ENCODE peak calls at places on chromosomes 7 and 10, in nine cellular contexts. One of them, this sample, is unnamed.

GRCh38 chr7:139853576-139854511 is 24.8 kb downstream of the TBXAS1 start:
- DNase-seq in brain pericyte: no peak
- DNase-seq in activated CD4-positive, alpha-beta T cell treated with anti-CD3 and anti-CD28 coated beads, Interleukin-2, amount 10 ng/mL, durations not matched to agents 7 days and 5 days: no peak
- DNase-seq in CD8-positive, alpha-beta T cell: no peak
- DNase-seq in smooth muscle cell of the brain vasculature: peak; percentile 49
- DNase-seq in Right ventricle myocardium superior: no peak
- DNase-seq in EL: peak; percentile 25
- DNase-seq in cardiac fibroblast: peak; percentile 99
- DNase-seq in D341Med: no peak
- DNase-seq in this sample: no peak

GRCh38 chr7:104926905-104927454 is 87.0 kb upstream of the KMT2E start:
- DNase-seq in activated CD4-positive, alpha-beta T cell treated with anti-CD3 and anti-CD28 coated beads, Interleukin-2, amount 10 ng/mL, durations not matched to agents 7 days and 5 days: no peak
- DNase-seq in EL: no peak
- DNase-seq in smooth muscle cell of the brain vasculature: no peak
- DNase-seq in D341Med: no peak
- DNase-seq in brain pericyte: no peak
- DNase-seq in CD8-positive, alpha-beta T cell: no peak
- DNase-seq in cardiac fibroblast: no peak
- DNase-seq in Right ventricle myocardium superior: no peak
- DNase-seq in this sample: no peak

GRCh38 chr7:47882635-47883034 is 65.6 kb downstream of the PKD1L1 start:
- DNase-seq in CD8-positive, alpha-beta T cell: no peak
- DNase-seq in activated CD4-positive, alpha-beta T cell treated with anti-CD3 and anti-CD28 coated beads, Interleukin-2, amount 10 ng/mL, durations not matched to agents 7 days and 5 days: no peak
- DNase-seq in Right ventricle myocardium superior: no peak
- DNase-seq in cardiac fibroblast: no peak
- DNase-seq in smooth muscle cell of the brain vasculature: no peak
- DNase-seq in D341Med: no peak
- DNase-seq in brain pericyte: no peak
- DNase-seq in EL: no peak
- DNase-seq in this sample: no peak

GRCh38 chr7:45564886-45565455 is 9.2 kb upstream of the ADCY1 start:
- DNase-seq in cardiac fibroblast: no peak
- DNase-seq in activated CD4-positive, alpha-beta T cell treated with anti-CD3 and anti-CD28 coated beads, Interleukin-2, amount 10 ng/mL, durations not matched to agents 7 days and 5 days: no peak
- DNase-seq in smooth muscle cell of the brain vasculature: no peak
- DNase-seq in D341Med: no peak
- DNase-seq in brain pericyte: no peak
- DNase-seq in Right ventricle myocardium superior: no peak
- DNase-seq in EL: no peak
- DNase-seq in CD8-positive, alpha-beta T cell: no peak
- DNase-seq in this sample: no peak

GRCh38 chr10:119315128-119316001 is 108.0 kb downstream of the GRK5 start:
- DNase-seq in cardiac fibroblast: peak; percentile 95
- DNase-seq in CD8-positive, alpha-beta T cell: peak; percentile 45
- DNase-seq in brain pericyte: peak; percentile 74
- DNase-seq in EL: peak; percentile 94
- DNase-seq in Right ventricle myocardium superior: peak; percentile 65
- DNase-seq in D341Med: no peak
- DNase-seq in activated CD4-positive, alpha-beta T cell treated with anti-CD3 and anti-CD28 coated beads, Interleukin-2, amount 10 ng/mL, durations not matched to agents 7 days and 5 days: peak; percentile 59
- DNase-seq in smooth muscle cell of the brain vasculature: peak; percentile 78
- DNase-seq in this sample: no peak

GRCh38 chr10:97827778-97828291 is 21.8 kb upstream of the GOLGA7B start:
- DNase-seq in brain pericyte: no peak
- DNase-seq in cardiac fibroblast: no peak
- DNase-seq in activated CD4-positive, alpha-beta T cell treated with anti-CD3 and anti-CD28 coated beads, Interleukin-2, amount 10 ng/mL, durations not matched to agents 7 days and 5 days: no peak
- DNase-seq in CD8-positive, alpha-beta T cell: no peak
- DNase-seq in Right ventricle myocardium superior: no peak
- DNase-seq in D341Med: no peak
- DNase-seq in EL: peak; percentile 75
- DNase-seq in smooth muscle cell of the brain vasculature: no peak
- DNase-seq in this sample: no peak

GRCh38 chr7:92680458-92680857 is 90.3 kb upstream of the FAM133B start:
- DNase-seq in cardiac fibroblast: peak; percentile 27
- DNase-seq in smooth muscle cell of the brain vasculature: peak; percentile 37
- DNase-seq in Right ventricle myocardium superior: no peak
- DNase-seq in activated CD4-positive, alpha-beta T cell treated with anti-CD3 and anti-CD28 coated beads, Interleukin-2, amount 10 ng/mL, durations not matched to agents 7 days and 5 days: no peak
- DNase-seq in CD8-positive, alpha-beta T cell: no peak
- DNase-seq in D341Med: no peak
- DNase-seq in brain pericyte: peak; percentile 56
- DNase-seq in EL: peak; percentile 48
- DNase-seq in this sample: no peak

GRCh38 chr7:92788559-92789183 is 47.7 kb downstream of the CDK6 start:
- DNase-seq in D341Med: no peak
- DNase-seq in EL: no peak
- DNase-seq in cardiac fibroblast: no peak
- DNase-seq in Right ventricle myocardium superior: no peak
- DNase-seq in activated CD4-positive, alpha-beta T cell treated with anti-CD3 and anti-CD28 coated beads, Interleukin-2, amount 10 ng/mL, durations not matched to agents 7 days and 5 days: no peak
- DNase-seq in brain pericyte: no peak
- DNase-seq in CD8-positive, alpha-beta T cell: no peak
- DNase-seq in smooth muscle cell of the brain vasculature: no peak
- DNase-seq in this sample: no peak

GRCh38 chr7:54187886-54188518 is 354.2 kb upstream of the VSTM2A start:
- DNase-seq in cardiac fibroblast: no peak
- DNase-seq in Right ventricle myocardium superior: no peak
- DNase-seq in CD8-positive, alpha-beta T cell: no peak
- DNase-seq in EL: no peak
- DNase-seq in brain pericyte: no peak
- DNase-seq in activated CD4-positive, alpha-beta T cell treated with anti-CD3 and anti-CD28 coated beads, Interleukin-2, amount 10 ng/mL, durations not matched to agents 7 days and 5 days: no peak
- DNase-seq in D341Med: no peak
- DNase-seq in smooth muscle cell of the brain vasculature: no peak
- DNase-seq in this sample: no peak

GRCh38 chr10:924524-924859 is 7.0 kb downstream of the LARP4B start:
- DNase-seq in activated CD4-positive, alpha-beta T cell treated with anti-CD3 and anti-CD28 coated beads, Interleukin-2, amount 10 ng/mL, durations not matched to agents 7 days and 5 days: no peak
- DNase-seq in smooth muscle cell of the brain vasculature: no peak
- DNase-seq in Right ventricle myocardium superior: no peak
- DNase-seq in brain pericyte: no peak
- DNase-seq in CD8-positive, alpha-beta T cell: no peak
- DNase-seq in cardiac fibroblast: no peak
- DNase-seq in EL: no peak
- DNase-seq in D341Med: no peak
- DNase-seq in this sample: no peak

GRCh38 chr7:87129836-87130235 is 22.4 kb upstream of the DMTF1 start:
- DNase-seq in cardiac fibroblast: no peak
- DNase-seq in brain pericyte: no peak
- DNase-seq in Right ventricle myocardium superior: no peak
- DNase-seq in activated CD4-positive, alpha-beta T cell treated with anti-CD3 and anti-CD28 coated beads, Interleukin-2, amount 10 ng/mL, durations not matched to agents 7 days and 5 days: no peak
- DNase-seq in EL: no peak
- DNase-seq in CD8-positive, alpha-beta T cell: no peak
- DNase-seq in smooth muscle cell of the brain vasculature: no peak
- DNase-seq in D341Med: no peak
- DNase-seq in this sample: no peak

GRCh38 chr10:45181483-45181882 is 133.9 kb downstream of the OR13A1 start:
- DNase-seq in D341Med: no peak
- DNase-seq in smooth muscle cell of the brain vasculature: no peak
- DNase-seq in cardiac fibroblast: peak; percentile 55
- DNase-seq in Right ventricle myocardium superior: peak; percentile 51
- DNase-seq in EL: peak; percentile 39
- DNase-seq in CD8-positive, alpha-beta T cell: no peak
- DNase-seq in brain pericyte: no peak
- DNase-seq in activated CD4-positive, alpha-beta T cell treated with anti-CD3 and anti-CD28 coated beads, Interleukin-2, amount 10 ng/mL, durations not matched to agents 7 days and 5 days: no peak
- DNase-seq in this sample: no peak

GRCh38 chr7:127935847-127936376 is 95.3 kb downstream of the LRRC4 start:
- DNase-seq in activated CD4-positive, alpha-beta T cell treated with anti-CD3 and anti-CD28 coated beads, Interleukin-2, amount 10 ng/mL, durations not matched to agents 7 days and 5 days: no peak
- DNase-seq in CD8-positive, alpha-beta T cell: no peak
- DNase-seq in D341Med: no peak
- DNase-seq in cardiac fibroblast: no peak
- DNase-seq in smooth muscle cell of the brain vasculature: no peak
- DNase-seq in EL: no peak
- DNase-seq in Right ventricle myocardium superior: no peak
- DNase-seq in brain pericyte: no peak
- DNase-seq in this sample: no peak

GRCh38 chr10:103021897-103022286 is 103.8 kb downstream of the CNNM2 start:
- DNase-seq in CD8-positive, alpha-beta T cell: no peak
- DNase-seq in activated CD4-positive, alpha-beta T cell treated with anti-CD3 and anti-CD28 coated beads, Interleukin-2, amount 10 ng/mL, durations not matched to agents 7 days and 5 days: no peak
- DNase-seq in smooth muscle cell of the brain vasculature: no peak
- DNase-seq in D341Med: no peak
- DNase-seq in Right ventricle myocardium superior: no peak
- DNase-seq in EL: no peak
- DNase-seq in cardiac fibroblast: peak; percentile 27
- DNase-seq in brain pericyte: no peak
- DNase-seq in this sample: no peak

GRCh38 chr10:114328278-114328812 is 76.0 kb downstream of the AFAP1L2 start:
- DNase-seq in brain pericyte: no peak
- DNase-seq in Right ventricle myocardium superior: no peak
- DNase-seq in smooth muscle cell of the brain vasculature: no peak
- DNase-seq in CD8-positive, alpha-beta T cell: no peak
- DNase-seq in activated CD4-positive, alpha-beta T cell treated with anti-CD3 and anti-CD28 coated beads, Interleukin-2, amount 10 ng/mL, durations not matched to agents 7 days and 5 days: no peak
- DNase-seq in D341Med: no peak
- DNase-seq in EL: no peak
- DNase-seq in cardiac fibroblast: no peak
- DNase-seq in this sample: no peak

GRCh38 chr10:15197911-15198310 is 29.4 kb upstream of the NMT2 start:
- DNase-seq in activated CD4-positive, alpha-beta T cell treated with anti-CD3 and anti-CD28 coated beads, Interleukin-2, amount 10 ng/mL, durations not matched to agents 7 days and 5 days: no peak
- DNase-seq in D341Med: no peak
- DNase-seq in Right ventricle myocardium superior: no peak
- DNase-seq in smooth muscle cell of the brain vasculature: no peak
- DNase-seq in cardiac fibroblast: no peak
- DNase-seq in brain pericyte: no peak
- DNase-seq in EL: no peak
- DNase-seq in CD8-positive, alpha-beta T cell: no peak
- DNase-seq in this sample: no peak

GRCh38 chr10:114694735-114695134 is 36.7 kb upstream of the ABLIM1 start:
- DNase-seq in D341Med: no peak
- DNase-seq in brain pericyte: no peak
- DNase-seq in smooth muscle cell of the brain vasculature: no peak
- DNase-seq in Right ventricle myocardium superior: peak; percentile 42
- DNase-seq in activated CD4-positive, alpha-beta T cell treated with anti-CD3 and anti-CD28 coated beads, Interleukin-2, amount 10 ng/mL, durations not matched to agents 7 days and 5 days: peak; percentile 24
- DNase-seq in EL: peak; percentile 35
- DNase-seq in CD8-positive, alpha-beta T cell: no peak
- DNase-seq in cardiac fibroblast: peak; percentile 40
- DNase-seq in this sample: no peak